ENCODE peak calls at places on chromosomes 12 and 14, in four cellular contexts. R, U, Q and J are unnamed samples.

GRCh38 chr14:44833376-44833775 is 128.4 kb downstream of the KLHL28 start:
- DNase-seq in R (no peak), U (no peak), Q (no peak), J (no peak)

GRCh38 chr12:53381739-53382630 is 2.0 kb downstream of the SP1 start:
- DNase-seq in R (peak), U (peak), Q (no peak), J (peak)

GRCh38 chr12:27478949-27479348 is 32.4 kb downstream of the SMCO2 start:
- DNase-seq in R (no peak), U (no peak), Q (no peak), J (no peak)

GRCh38 chr14:54642950-54643695 is 76.2 kb downstream of the SAMD4A start:
- DNase-seq in R (peak), U (no peak), Q (no peak), J (no peak)

GRCh38 chr12:31958601-31959000 is 614 bp upstream of the RESF1 start:
- DNase-seq in R (peak), U (no peak), Q (no peak), J (no peak)

GRCh38 chr12:104353012-104353981 is 49.8 kb downstream of the EID3 start:
- DNase-seq in R (no peak), U (no peak), Q (no peak), J (no peak)

GRCh38 chr12:47080725-47081502 is 1.2 kb upstream of the AMIGO2 start:
- DNase-seq in R (no peak), U (no peak), Q (peak), J (peak)

GRCh38 chr14:103519043-103519836 is 3.4 kb downstream of the CKB start:
- DNase-seq in R (no peak), U (no peak), Q (peak), J (no peak)

GRCh38 chr12:123027726-123028445 is 47.4 kb downstream of the ARL6IP4 start:
- DNase-seq in R (no peak), U (no peak), Q (no peak), J (no peak)

GRCh38 chr14:75566321-75566720 is 12.1 kb upstream of the FLVCR2 start:
- DNase-seq in R (no peak), U (no peak), Q (no peak), J (no peak)

GRCh38 chr12:122865268-122866231 is 30.3 kb downstream of the HIP1R start:
- DNase-seq in R (peak), U (no peak), Q (peak), J (peak)

GRCh38 chr14:79473676-79474075 is 737.6 kb downstream of the DIO2 start:
- DNase-seq in R (no peak), U (no peak), Q (no peak), J (no peak)

GRCh38 chr14:102594514-102595175 is 2.2 kb downstream of the RCOR1 start:
- DNase-seq in R (peak), U (peak), Q (peak), J (peak)

GRCh38 chr12:5438671-5439200 is 6.8 kb downstream of the NTF3 start:
- DNase-seq in R (no peak), U (no peak), Q (no peak), J (no peak)

GRCh38 chr14:76720382-76720813 is 40.9 kb upstream of the VASH1 start:
- DNase-seq in R (peak), U (peak), Q (no peak), J (peak)

GRCh38 chr14:50347521-50347920 is 35.4 kb downstream of the DMAC2L start:
- DNase-seq in R (no peak), U (no peak), Q (peak), J (no peak)

GRCh38 chr12:46523863-46524770 is 151.5 kb upstream of the SLC38A2 start:
- DNase-seq in R (peak), U (no peak), Q (peak), J (no peak)

GRCh38 chr12:124579921-124580517 is 12.6 kb upstream of the NCOR2 start:
- DNase-seq in R (no peak), U (no peak), Q (no peak), J (no peak)

GRCh38 chr14:64937821-64938193 is 4.7 kb downstream of the GPX2 start:
- DNase-seq in R (peak), U (no peak), Q (peak), J (no peak)

GRCh38 chr12:55728185-55728931 is 451 bp downstream of the CD63 start:
- DNase-seq in R (no peak), U (no peak), Q (peak), J (peak)

GRCh38 chr12:14952295-14952995 is 9.0 kb downstream of the ARHGDIB start:
- DNase-seq in R (peak), U (no peak), Q (no peak), J (no peak)

GRCh38 chr14:22829661-22830328 is at the start of gene MRPL52:
- DNase-seq in R (peak), U (no peak), Q (peak), J (peak)

GRCh38 chr14:34699873-34700621 is 14.3 kb downstream of the CFL2 start:
- DNase-seq in R (peak), U (no peak), Q (no peak), J (no peak)

GRCh38 chr14:95323917-95324316 is 4.2 kb upstream of the CLMN start:
- DNase-seq in R (no peak), U (no peak), Q (no peak), J (no peak)

GRCh38 chr12:95805864-95806669 is 15.5 kb upstream of the NTN4 start:
- DNase-seq in R (no peak), U (no peak), Q (no peak), J (no peak)
- TF ChIP-seq NR2C2 in R (no peak), U (no peak), Q (no peak), J (no peak)

DNA sequence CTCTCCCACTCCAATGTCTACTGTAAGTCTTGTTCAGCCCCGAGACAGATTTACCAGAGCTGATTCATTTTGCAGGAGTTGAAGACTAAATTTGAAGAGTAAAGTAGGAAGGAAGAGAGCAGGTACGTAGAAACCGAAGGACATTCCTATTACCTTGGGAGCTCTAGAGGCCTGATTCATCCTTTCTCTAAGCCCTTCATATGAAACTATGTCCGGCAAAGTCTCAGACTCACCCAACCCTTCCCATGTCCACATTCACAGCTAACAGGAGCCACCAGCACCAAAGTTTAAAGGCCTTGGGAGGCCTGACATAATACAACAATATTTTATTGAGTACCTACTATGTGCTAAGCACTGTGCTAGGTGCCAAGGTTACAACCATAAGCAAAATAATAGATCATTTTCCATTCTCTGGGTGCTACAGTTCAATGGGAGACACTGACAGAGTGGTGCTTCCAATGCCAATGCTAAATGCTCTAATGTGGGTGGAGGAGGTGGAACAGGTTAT is 86.6 kb downstream of the PHLDA1 start:
- DNase-seq in R (no peak), U (no peak), Q (no peak), J (no peak)
- TF ChIP-seq NR2C2 in R (no peak), U (no peak), Q (no peak), J (no peak)

GRCh38 chr12:22712083-22712482 is 87.1 kb downstream of the ETNK1 start:
- DNase-seq in R (no peak), U (no peak), Q (no peak), J (no peak)

GRCh38 chr12:22709292-22709691 is 84.3 kb downstream of the ETNK1 start:
- DNase-seq in R (peak), U (peak), Q (peak), J (no peak)

GRCh38 chr12:22719745-22720144 is 94.8 kb downstream of the ETNK1 start:
- DNase-seq in R (no peak), U (no peak), Q (no peak), J (no peak)

GRCh38 chr12:22715254-22715653 is 90.3 kb downstream of the ETNK1 start:
- DNase-seq in R (no peak), U (no peak), Q (no peak), J (no peak)
- TF ChIP-seq NR2C2 in R (no peak), U (no peak), Q (no peak), J (no peak)

GRCh38 chr12:93302331-93303229 is 75.1 kb upstream of the NUDT4 start:
- DNase-seq in R (no peak), U (no peak), Q (peak), J (no peak)
- TF ChIP-seq NR2C2 in R (no peak), U (no peak), Q (no peak), J (no peak)